ENCODE peak calls at places on chromosome 12, in nine cellular contexts. B, Z, J, P, W, L, Q, E and V are unnamed samples.

GRCh38 chr12:122825773-122826724 is 9.2 kb upstream of the HIP1R start:
- DNase-seq in P (no peak), Z (no peak), E (no peak), Q (no peak), L (peak), B (peak), J (peak), W (no peak), V (no peak)

GRCh38 chr12:132140918-132141841 is 2.9 kb downstream of the DDX51 start:
- DNase-seq in J (no peak), E (no peak), W (no peak), B (no peak), L (no peak), P (no peak), Z (peak), Q (no peak), V (peak)

GRCh38 chr12:5616854-5617253 is 184.9 kb downstream of the NTF3 start:
- DNase-seq in B (no peak), Z (no peak), Q (no peak), J (no peak), W (no peak), L (no peak), E (no peak), P (no peak), V (no peak)

GRCh38 chr12:111056618-111057521 is 136.5 kb upstream of the MYL2 start:
- DNase-seq in Z (no peak), P (no peak), B (peak), J (peak), E (no peak), L (no peak), Q (peak), W (no peak), V (peak)

GRCh38 chr12:68001486-68002466 is 12.5 kb downstream of the IFNG-AS1 start:
- DNase-seq in W (no peak), Z (no peak), P (no peak), B (peak), J (no peak), Q (peak), E (peak), L (peak), V (no peak)

GRCh38 chr12:120853188-120853587 is 51.0 kb downstream of the SPPL3 start:
- DNase-seq in E (peak), Q (no peak), J (no peak), Z (no peak), W (no peak), B (peak), L (peak), P (no peak), V (no peak)

GRCh38 chr12:569803-570236 is 93.4 kb downstream of the NINJ2 start:
- DNase-seq in W (peak), B (peak), L (peak), E (peak), P (peak), J (peak), Z (peak), Q (peak), V (no peak)

GRCh38 chr12:109197327-109197726 is 80.9 kb downstream of the ACACB start:
- DNase-seq in B (peak), W (no peak), Q (no peak), J (no peak), P (no peak), L (no peak), E (no peak), Z (peak), V (no peak)

GRCh38 chr12:93019911-93020224 is 90.8 kb upstream of the EEA1 start:
- DNase-seq in L (no peak), P (no peak), J (no peak), W (no peak), E (no peak), B (no peak), Z (no peak), Q (no peak), V (no peak)

GRCh38 chr12:78951746-78952532 is 87.4 kb downstream of the SYT1 start:
- DNase-seq in E (no peak), L (peak), J (no peak), W (no peak), Q (no peak), B (peak), P (no peak), Z (no peak), V (no peak)

GRCh38 chr12:76921891-76922664 is 43.3 kb upstream of the CSRP2 start:
- DNase-seq in E (peak), J (no peak), W (no peak), Z (no peak), B (no peak), P (no peak), Q (no peak), L (no peak), V (no peak)

GRCh38 chr12:52440821-52441319 is 6.7 kb upstream of the KRT75 start:
- DNase-seq in E (peak), L (peak), P (no peak), J (no peak), Z (peak), B (peak), Q (no peak), W (no peak), V (no peak)

GRCh38 chr12:127245009-127245408 is 1022.0 kb upstream of the TMEM132C start:
- DNase-seq in Q (no peak), Z (no peak), P (no peak), B (peak), L (peak), J (no peak), W (no peak), E (peak), V (no peak)

GRCh38 chr12:38904932-38905479 is 385 bp downstream of the CPNE8 start:
- DNase-seq in E (peak), Q (no peak), P (peak), J (peak), Z (peak), L (peak), B (peak), W (peak), V (peak)

GRCh38 chr12:39372929-39373328 is 70.0 kb downstream of the KIF21A start:
- DNase-seq in E (no peak), J (no peak), P (no peak), Q (no peak), W (no peak), B (peak), L (peak), Z (no peak), V (no peak)

GRCh38 chr12:79329933-79330332 is 360.8 kb downstream of the PAWR start:
- DNase-seq in J (no peak), P (no peak), B (peak), L (no peak), W (no peak), Z (no peak), Q (no peak), E (peak), V (no peak)

GRCh38 chr12:92568631-92569128 is 134.1 kb upstream of the PLEKHG7 start:
- DNase-seq in P (no peak), E (no peak), J (no peak), L (no peak), Z (no peak), B (no peak), W (no peak), Q (no peak), V (no peak)

GRCh38 chr12:68932123-68932700 is 759 bp downstream of the CPM start:
- DNase-seq in Z (no peak), Q (peak), L (no peak), W (no peak), B (peak), E (no peak), P (no peak), J (no peak), V (no peak)

GRCh38 chr12:82873951-82874350 is 187.2 kb downstream of the TMTC2 start:
- DNase-seq in J (no peak), Z (no peak), Q (no peak), L (no peak), P (no peak), B (no peak), W (no peak), E (no peak), V (no peak)

GRCh38 chr12:19971396-19971802 is 396.9 kb upstream of the PDE3A start:
- DNase-seq in L (peak), Z (no peak), B (no peak), P (peak), W (no peak), E (peak), Q (no peak), J (no peak), V (no peak)

GRCh38 chr12:11543513-11544168 is 105.8 kb upstream of the ETV6 start:
- DNase-seq in B (peak), W (no peak), Z (no peak), E (no peak), Q (no peak), P (no peak), L (no peak), J (no peak), V (no peak)

GRCh38 chr12:58916891-58917570 is 3.3 kb downstream of the LRIG3 start:
- DNase-seq in J (peak), L (peak), P (no peak), E (peak), Q (no peak), Z (no peak), B (peak), W (no peak), V (no peak)

GRCh38 chr12:120474092-120474960 is 4.8 kb upstream of the SRSF9 start:
- DNase-seq in J (no peak), W (no peak), P (no peak), E (peak), Z (no peak), B (peak), L (peak), Q (no peak), V (no peak)

GRCh38 chr12:78119351-78119918 is 288.7 kb downstream of the NAV3 start:
- DNase-seq in W (no peak), B (peak), E (no peak), L (no peak), Q (no peak), Z (no peak), P (no peak), J (no peak), V (peak)

GRCh38 chr12:108565976-108566375 is 3.6 kb downstream of the ISCU start:
- DNase-seq in W (peak), B (peak), Z (peak), E (peak), L (peak), Q (peak), P (no peak), J (peak), V (no peak)

GRCh38 chr12:5138845-5139244 is 95.2 kb downstream of the KCNA5 start:
- DNase-seq in W (no peak), Q (no peak), E (peak), P (no peak), L (no peak), Z (no peak), B (no peak), J (no peak), V (no peak)

GRCh38 chr12:124303579-124304313 is 8.9 kb downstream of the RFLNA start:
- DNase-seq in Z (no peak), Q (no peak), L (no peak), P (no peak), B (no peak), J (peak), W (no peak), E (no peak), V (peak)
- TF ChIP-seq CTCF in Z (no peak), Q (no peak), L (no peak), P (no peak), B (no peak), J (no peak), W (no peak), E (no peak), V (no peak)

GRCh38 chr12:29889737-29890136 is 106.0 kb upstream of the TMTC1 start:
- DNase-seq in J (no peak), Z (no peak), B (peak), P (peak), E (no peak), L (peak), W (peak), Q (peak), V (no peak)
- TF ChIP-seq CTCF in J (peak), Z (no peak), B (peak), P (peak), E (peak), L (peak), W (peak), Q (peak), V (peak)

DNA sequence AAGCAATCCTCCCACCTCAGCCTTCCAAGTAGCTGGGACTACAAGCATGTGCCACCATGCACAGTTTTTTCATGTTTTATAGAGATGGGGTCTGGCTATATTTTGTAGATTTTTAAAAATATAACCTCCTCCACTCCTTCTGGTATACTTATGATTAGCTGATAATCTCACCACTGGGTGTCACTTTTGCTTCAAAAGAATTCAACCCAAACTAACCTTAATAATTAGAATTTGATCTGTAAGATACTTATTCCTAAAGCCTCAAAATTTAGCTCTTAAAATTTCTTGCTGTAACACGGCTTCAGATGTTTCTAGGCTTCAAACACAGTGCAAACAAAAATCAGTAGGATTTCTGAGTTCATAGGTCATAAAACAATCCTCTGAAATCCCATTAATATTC is 130.3 kb downstream of the CEP83 start:
- DNase-seq in P (no peak), E (no peak), Z (no peak), W (no peak), J (no peak), L (no peak), B (no peak), Q (no peak), V (no peak)
- TF ChIP-seq CTCF in P (no peak), E (peak), Z (no peak), W (no peak), J (no peak), L (peak), B (peak), Q (peak), V (peak)

GRCh38 chr12:116426391-116427136 is 132.6 kb upstream of the MAP1LC3B2 start:
- DNase-seq in W (peak), J (peak), P (peak), L (peak), E (peak), Z (peak), Q (no peak), B (peak), V (peak)
- TF ChIP-seq CTCF in W (peak), J (no peak), P (no peak), L (peak), E (peak), Z (no peak), Q (no peak), B (peak), V (peak)

GRCh38 chr12:70561550-70561949 is 75.7 kb downstream of the PTPRB start:
- DNase-seq in P (no peak), W (no peak), E (no peak), J (no peak), L (no peak), Q (no peak), Z (no peak), B (no peak), V (no peak)
- TF ChIP-seq CTCF in P (no peak), W (no peak), E (no peak), J (no peak), L (no peak), Q (no peak), Z (no peak), B (no peak), V (no peak)

GRCh38 chr12:53624453-53624852 is 1.7 kb downstream of the ATF7 start:
- DNase-seq in E (peak), Q (no peak), P (no peak), J (no peak), L (peak), W (no peak), B (no peak), Z (no peak), V (no peak)

GRCh38 chr12:53626702-53627169 is 554 bp upstream of the ATF7 start:
- DNase-seq in P (no peak), B (no peak), Q (no peak), J (no peak), Z (no peak), E (no peak), L (no peak), W (no peak), V (no peak)

GRCh38 chr12:53624956-53625355 is 1.2 kb downstream of the ATF7 start:
- DNase-seq in J (no peak), Q (peak), P (no peak), Z (peak), E (peak), B (no peak), L (no peak), W (no peak), V (no peak)

GRCh38 chr12:53625373-53625945 is 723 bp downstream of the ATF7 start:
- DNase-seq in L (no peak), J (no peak), W (no peak), E (no peak), Q (no peak), P (no peak), Z (no peak), B (no peak), V (no peak)

GRCh38 chr12:53625946-53626701 is at the start of gene ATF7:
- DNase-seq in W (peak), L (peak), Q (peak), E (peak), B (peak), Z (peak), P (peak), J (peak), V (peak)
- TF ChIP-seq CTCF in W (no peak), L (no peak), Q (no peak), E (no peak), B (no peak), Z (peak), P (no peak), J (no peak), V (no peak)

DNA sequence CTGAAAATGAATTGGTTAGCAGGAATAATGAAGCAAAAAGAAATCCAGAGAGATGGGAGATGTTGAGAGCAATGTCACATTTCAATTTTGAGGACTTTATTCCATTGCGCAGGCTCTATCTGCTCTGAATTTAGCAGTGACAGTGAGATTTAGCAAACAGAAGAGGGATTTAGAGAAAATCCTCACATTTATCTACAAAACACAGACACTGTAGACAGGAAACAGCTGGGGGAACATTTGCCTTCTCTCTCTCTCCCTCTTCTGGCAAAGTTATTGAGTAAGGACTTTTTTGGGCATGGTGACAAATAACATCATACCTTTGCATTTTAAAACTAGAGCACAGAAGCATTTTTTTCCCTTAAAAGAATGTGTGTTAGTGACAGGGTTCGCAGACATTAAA is at the start of gene IGF1:
- DNase-seq in Z (no peak), J (no peak), B (no peak), P (peak), L (peak), Q (no peak), W (peak), E (peak), V (no peak)
- TF ChIP-seq CTCF in Z (no peak), J (no peak), B (no peak), P (no peak), L (peak), Q (no peak), W (peak), E (peak), V (peak)